ENCODE peak calls at places on chromosomes 12 and 14, in nine cellular contexts. Z, O, F, I, R, V, E, T and X are unnamed samples.

GRCh38 chr14:49621114-49621881 is 699 bp downstream of the MGAT2 start:
- DNase-seq in Z (peak), O (peak), F (peak), I (peak), R (peak), V (peak), E (peak), T (peak), X (peak)

GRCh38 chr14:95620659-95621059 is 65.6 kb upstream of the TCL1B start:
- DNase-seq in Z (no peak), O (no peak), F (no peak), I (no peak), R (no peak), V (no peak), E (no peak), T (no peak), X (no peak)

GRCh38 chr12:107488666-107489065 is 196.9 kb upstream of the PWP1 start:
- DNase-seq in Z (no peak), O (no peak), F (no peak), I (no peak), R (no peak), V (peak), E (no peak), T (no peak), X (no peak)

GRCh38 chr12:83971781-83972180 is 940.8 kb downstream of the SLC6A15 start:
- DNase-seq in Z (no peak), O (no peak), F (no peak), I (no peak), R (no peak), V (no peak), E (no peak), T (no peak), X (no peak)

GRCh38 chr14:20494935-20495766 is 10.2 kb upstream of the RNASE10 start:
- DNase-seq in Z (no peak), O (no peak), F (no peak), I (no peak), R (no peak), V (peak), E (no peak), T (no peak), X (no peak)

GRCh38 chr14:61472801-61473376 is 151.5 kb downstream of the PRKCH start:
- DNase-seq in Z (no peak), O (no peak), F (no peak), I (no peak), R (no peak), V (peak), E (no peak), T (no peak), X (no peak)

GRCh38 chr12:125340791-125341190 is 275.6 kb downstream of the AACS start:
- DNase-seq in Z (no peak), O (no peak), F (peak), I (no peak), R (peak), V (peak), E (no peak), T (no peak), X (peak)

GRCh38 chr12:65420941-65421340 is 142.5 kb downstream of the MSRB3 start:
- DNase-seq in Z (no peak), O (no peak), F (no peak), I (no peak), R (no peak), V (no peak), E (no peak), T (no peak), X (no peak)

GRCh38 chr12:89117448-89118034 is 234.8 kb downstream of the DUSP6 start:
- DNase-seq in Z (peak), O (no peak), F (peak), I (no peak), R (no peak), V (peak), E (no peak), T (no peak), X (no peak)

GRCh38 chr14:64955297-64955696 is 12.8 kb upstream of the GPX2 start:
- DNase-seq in Z (peak), O (no peak), F (no peak), I (no peak), R (no peak), V (no peak), E (no peak), T (no peak), X (peak)

GRCh38 chr12:115709410-115710065 is 568.0 kb downstream of the MED13L start:
- DNase-seq in Z (no peak), O (peak), F (peak), I (peak), R (no peak), V (no peak), E (peak), T (peak), X (no peak)

GRCh38 chr12:13961983-13962382 is 19.4 kb downstream of the GRIN2B start:
- DNase-seq in Z (no peak), O (no peak), F (no peak), I (no peak), R (no peak), V (no peak), E (no peak), T (no peak), X (no peak)

GRCh38 chr12:63164911-63165310 is 13.9 kb upstream of the AVPR1A start:
- DNase-seq in Z (no peak), O (no peak), F (no peak), I (no peak), R (no peak), V (no peak), E (no peak), T (no peak), X (no peak)

GRCh38 chr14:101103321-101103901 is 199.9 kb upstream of the RTL1 start:
- DNase-seq in Z (peak), O (no peak), F (no peak), I (no peak), R (no peak), V (no peak), E (peak), T (no peak), X (peak)

GRCh38 chr12:121968880-121969279 is 50.5 kb downstream of the CFAP251 start:
- DNase-seq in Z (no peak), O (no peak), F (no peak), I (peak), R (no peak), V (no peak), E (no peak), T (no peak), X (no peak)

GRCh38 chr12:103441437-103442186 is 54.2 kb downstream of the C12orf42 start:
- DNase-seq in Z (no peak), O (no peak), F (no peak), I (no peak), R (no peak), V (no peak), E (no peak), T (no peak), X (no peak)

GRCh38 chr12:12885060-12885792 is 6.1 kb upstream of the GPRC5A start:
- DNase-seq in Z (no peak), O (no peak), F (no peak), I (no peak), R (no peak), V (no peak), E (no peak), T (no peak), X (no peak)

GRCh38 chr12:46650688-46651087 is 175.1 kb downstream of the SLC38A4 start:
- DNase-seq in Z (no peak), O (no peak), F (no peak), I (no peak), R (no peak), V (no peak), E (no peak), T (no peak), X (no peak)

GRCh38 chr12:108597559-108598471 is at the start of gene TMEM119:
- DNase-seq in Z (no peak), O (peak), F (no peak), I (no peak), R (no peak), V (peak), E (no peak), T (no peak), X (peak)

GRCh38 chr14:79841433-79841832 is 369.9 kb downstream of the DIO2 start:
- DNase-seq in Z (no peak), O (no peak), F (no peak), I (no peak), R (no peak), V (peak), E (no peak), T (no peak), X (no peak)

GRCh38 chr12:122825773-122826724 is 9.2 kb upstream of the HIP1R start:
- DNase-seq in Z (no peak), O (no peak), F (peak), I (no peak), R (peak), V (no peak), E (no peak), T (peak), X (no peak)

GRCh38 chr14:91413547-91414474 is 3.8 kb downstream of the CCDC88C start:
- DNase-seq in Z (peak), O (no peak), F (peak), I (no peak), R (no peak), V (no peak), E (no peak), T (no peak), X (no peak)
- TF ChIP-seq POLR2A in Z (no peak), O (no peak), F (no peak), I (no peak), R (no peak), V (no peak), E (no peak), T (no peak), X (no peak)

DNA sequence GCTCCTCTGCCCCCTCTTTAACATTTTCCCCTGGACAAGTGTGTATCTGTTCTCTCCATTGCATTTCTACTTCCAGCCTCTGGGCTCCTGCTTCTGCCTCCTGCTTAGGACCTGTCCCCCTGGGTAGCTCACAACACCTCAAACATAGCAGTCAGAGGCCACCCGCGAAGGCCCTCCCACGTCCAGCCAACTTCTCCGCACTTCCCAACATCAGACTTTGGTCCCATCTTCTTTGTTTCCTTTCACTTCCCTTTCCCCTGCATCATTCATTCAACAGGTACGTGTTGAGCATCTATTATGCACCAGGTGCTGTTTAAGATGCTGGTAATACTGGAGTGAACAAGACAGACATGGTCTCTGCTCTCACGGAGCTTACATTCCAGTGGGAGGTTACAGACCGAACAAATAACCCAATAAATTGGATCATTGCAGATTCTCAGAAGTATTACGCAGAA is 3.1 kb downstream of the C12orf57 start:
- DNase-seq in Z (no peak), O (no peak), F (no peak), I (no peak), R (no peak), V (no peak), E (no peak), T (no peak), X (no peak)
- TF ChIP-seq CTCF in Z (no peak), O (no peak), F (no peak), I (no peak), R (no peak), V (no peak), E (no peak), T (no peak), X (no peak)

GRCh38 chr12:59041241-59042121 is 121.2 kb upstream of the LRIG3 start:
- DNase-seq in Z (no peak), O (no peak), F (no peak), I (no peak), R (peak), V (peak), E (no peak), T (no peak), X (no peak)
- H3K4me3 ChIP-seq in Z (no peak), O (no peak), F (no peak), I (no peak), R (no peak), V (peak), E (no peak), T (no peak), X (no peak)

GRCh38 chr12:4282103-4282891 is 8.7 kb downstream of the CCND2 start:
- DNase-seq in Z (no peak), O (no peak), F (no peak), I (no peak), R (no peak), V (no peak), E (no peak), T (no peak), X (no peak)

GRCh38 chr12:4279120-4279690 is 5.6 kb downstream of the CCND2 start:
- DNase-seq in Z (no peak), O (no peak), F (no peak), I (no peak), R (no peak), V (no peak), E (no peak), T (no peak), X (no peak)

GRCh38 chr12:4281173-4281654 is 7.7 kb downstream of the CCND2 start:
- DNase-seq in Z (no peak), O (no peak), F (no peak), I (no peak), R (no peak), V (no peak), E (no peak), T (peak), X (no peak)

GRCh38 chr12:4278582-4278939 is 5.0 kb downstream of the CCND2 start:
- DNase-seq in Z (no peak), O (no peak), F (no peak), I (peak), R (no peak), V (no peak), E (no peak), T (peak), X (no peak)

GRCh38 chr12:4280351-4281163 is 7.0 kb downstream of the CCND2 start:
- DNase-seq in Z (no peak), O (peak), F (peak), I (peak), R (no peak), V (no peak), E (peak), T (peak), X (no peak)
- TF ChIP-seq POLR2A in Z (no peak), O (no peak), F (no peak), I (no peak), R (no peak), V (no peak), E (no peak), T (no peak), X (no peak)

GRCh38 chr14:51552275-51552674 is 99.4 kb upstream of the FRMD6 start:
- DNase-seq in Z (no peak), O (no peak), F (no peak), I (no peak), R (peak), V (no peak), E (no peak), T (no peak), X (no peak)

GRCh38 chr14:51552768-51553426 is 98.8 kb upstream of the FRMD6 start:
- DNase-seq in Z (no peak), O (no peak), F (peak), I (no peak), R (peak), V (no peak), E (no peak), T (peak), X (peak)

GRCh38 chr14:51554339-51554920 is 97.3 kb upstream of the FRMD6 start:
- DNase-seq in Z (no peak), O (no peak), F (no peak), I (no peak), R (peak), V (peak), E (no peak), T (no peak), X (no peak)

GRCh38 chr14:51554953-51555352 is 96.8 kb upstream of the FRMD6 start:
- DNase-seq in Z (no peak), O (no peak), F (no peak), I (no peak), R (peak), V (peak), E (no peak), T (no peak), X (no peak)
- TF ChIP-seq CTCF in Z (no peak), O (no peak), F (no peak), I (no peak), R (peak), V (peak), E (no peak), T (no peak), X (no peak)

DNA sequence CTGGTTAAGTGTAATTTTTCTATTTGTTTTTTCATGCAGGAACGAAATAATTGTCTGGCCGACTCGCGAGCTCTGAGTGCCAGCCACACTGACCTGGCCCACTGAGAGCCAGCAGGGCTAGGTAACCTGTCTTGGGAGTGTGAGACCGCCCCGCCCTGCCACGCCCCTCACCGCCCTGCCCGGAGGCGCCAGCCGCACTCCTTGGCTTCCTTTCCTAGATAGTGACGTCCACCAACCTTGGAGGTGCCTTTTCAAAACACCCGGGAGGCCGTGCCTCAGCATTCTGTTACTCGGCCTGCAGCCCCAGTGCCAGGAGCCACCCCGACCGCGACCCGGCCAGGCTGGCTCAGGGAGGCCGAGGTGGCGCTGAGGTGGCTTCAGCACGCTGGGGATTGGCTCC is 21.7 kb downstream of the XRCC3 start:
- DNase-seq in Z (peak), O (no peak), F (no peak), I (peak), R (no peak), V (no peak), E (no peak), T (peak), X (peak)
- H3K4me3 ChIP-seq in Z (no peak), O (no peak), F (no peak), I (no peak), R (no peak), V (no peak), E (no peak), T (no peak), X (no peak)

GRCh38 chr12:92029136-92029535 is 116.5 kb downstream of the BTG1 start:
- DNase-seq in Z (no peak), O (no peak), F (no peak), I (no peak), R (no peak), V (no peak), E (no peak), T (no peak), X (no peak)

GRCh38 chr12:92029902-92030586 is 115.6 kb downstream of the BTG1 start:
- DNase-seq in Z (no peak), O (no peak), F (no peak), I (no peak), R (no peak), V (no peak), E (no peak), T (no peak), X (no peak)

GRCh38 chr12:92032965-92033364 is 112.7 kb downstream of the BTG1 start:
- DNase-seq in Z (no peak), O (no peak), F (no peak), I (no peak), R (no peak), V (no peak), E (no peak), T (no peak), X (no peak)

GRCh38 chr12:92032101-92032500 is 113.5 kb downstream of the BTG1 start:
- DNase-seq in Z (no peak), O (no peak), F (no peak), I (no peak), R (no peak), V (no peak), E (no peak), T (no peak), X (no peak)

DNA sequence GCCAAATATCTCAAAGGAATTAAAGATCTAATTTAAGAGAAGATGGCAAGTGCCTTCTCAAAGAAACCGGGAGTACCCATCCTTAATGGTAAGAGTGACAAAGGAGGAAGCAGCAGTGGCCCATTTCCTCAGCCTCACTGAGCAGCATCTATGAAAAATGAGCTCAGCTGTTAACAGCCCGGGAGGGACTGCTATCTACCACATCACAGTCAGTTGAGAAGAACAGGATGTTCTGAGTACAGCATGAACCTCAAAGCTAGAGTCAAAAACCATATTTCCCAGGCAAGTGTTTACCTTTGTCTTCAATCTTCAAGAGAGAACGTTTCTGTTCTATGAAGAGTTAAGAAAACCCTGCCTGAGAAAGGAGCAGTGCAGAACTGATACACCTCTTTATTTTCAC is 115.0 kb downstream of the BTG1 start:
- DNase-seq in Z (peak), O (peak), F (peak), I (no peak), R (no peak), V (peak), E (no peak), T (peak), X (peak)
- TF ChIP-seq POLR2A in Z (no peak), O (peak), F (peak), I (no peak), R (no peak), V (no peak), E (no peak), T (no peak), X (no peak)

GRCh38 chr12:30796508-30796780 is 41.7 kb upstream of the CAPRIN2 start:
- DNase-seq in Z (no peak), O (no peak), F (peak), I (no peak), R (peak), V (peak), E (peak), T (peak), X (peak)

GRCh38 chr12:30796891-30797371 is 42.2 kb upstream of the CAPRIN2 start:
- DNase-seq in Z (no peak), O (no peak), F (no peak), I (no peak), R (peak), V (peak), E (no peak), T (no peak), X (no peak)

GRCh38 chr12:30795410-30795659 is 40.6 kb upstream of the CAPRIN2 start:
- DNase-seq in Z (no peak), O (no peak), F (no peak), I (no peak), R (no peak), V (no peak), E (no peak), T (no peak), X (no peak)

GRCh38 chr12:30794591-30795409 is 40.0 kb upstream of the CAPRIN2 start:
- DNase-seq in Z (no peak), O (no peak), F (no peak), I (no peak), R (peak), V (peak), E (no peak), T (peak), X (no peak)

DNA sequence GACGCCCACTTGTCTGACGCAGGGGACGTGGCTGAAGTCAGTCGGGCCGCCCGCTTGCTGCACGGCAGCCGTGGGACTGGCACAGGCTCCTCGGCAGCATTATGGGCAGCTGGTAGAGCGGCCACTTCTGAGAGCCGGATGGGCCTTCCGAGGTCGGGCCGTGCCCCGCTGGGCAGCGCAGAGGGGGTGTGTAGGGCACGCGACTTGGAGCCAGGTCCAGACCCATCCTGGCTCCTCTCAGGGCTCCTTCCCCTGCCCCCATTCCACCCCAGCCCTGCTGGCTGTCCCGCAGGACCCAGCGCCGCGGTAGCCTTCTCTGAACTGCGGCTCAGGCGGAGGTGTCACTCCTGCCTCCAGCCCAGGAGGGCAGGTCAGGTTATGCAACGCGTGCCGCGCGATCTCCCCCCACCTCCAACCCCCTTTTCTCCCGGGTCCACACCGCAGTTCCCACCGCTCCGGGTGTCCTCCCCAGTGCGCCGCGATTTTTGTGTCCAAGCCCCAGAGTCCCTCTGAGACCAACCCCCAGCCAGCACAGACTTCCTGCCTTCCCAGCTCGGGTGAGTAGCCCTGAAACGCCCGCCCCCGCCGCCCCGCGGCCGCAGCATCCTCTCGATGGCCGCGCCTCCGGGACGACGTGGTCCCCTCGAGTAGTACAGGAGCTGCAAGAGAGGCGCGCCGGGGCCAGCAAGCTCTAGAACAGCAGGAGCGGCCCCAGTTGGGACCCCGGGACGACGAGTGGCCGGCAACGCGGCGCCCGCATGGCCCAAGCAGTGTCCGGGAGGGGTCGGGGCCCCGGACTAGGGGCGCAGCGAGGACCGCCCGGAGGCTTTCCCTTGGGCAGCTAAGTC is 41.1 kb upstream of the CAPRIN2 start:
- DNase-seq in Z (peak), O (peak), F (peak), I (no peak), R (peak), V (peak), E (peak), T (peak), X (peak)
- TF ChIP-seq CTCF in Z (no peak), O (peak), F (no peak), I (peak), R (no peak), V (peak), E (no peak), T (peak), X (no peak)